ENCODE peak calls at places on chromosomes 5 and 9, in four cellular contexts. M, U, Y and N are unnamed samples.

GRCh38 chr5:132674671-132675506 is 1.1 kb downstream of the IL4 start:
- DNase-seq in Y (peak), U (no peak), M (peak), N (no peak)

GRCh38 chr5:128674837-128675446 is 136.9 kb upstream of the FBN2 start:
- DNase-seq in M (no peak), U (peak), Y (peak), N (peak)

GRCh38 chr9:11356101-11356500 is 743.3 kb upstream of the PTPRD start:
- DNase-seq in M (no peak), Y (no peak), U (no peak), N (no peak)

GRCh38 chr5:65873181-65873580 is 53.2 kb upstream of the ERBIN start:
- DNase-seq in U (no peak), M (no peak), Y (no peak), N (no peak)

GRCh38 chr5:43753069-43753468 is 150.1 kb downstream of the NNT start:
- DNase-seq in M (no peak), U (no peak), Y (no peak), N (no peak)

GRCh38 chr9:94855919-94856318 is 129.4 kb downstream of the AOPEP start:
- DNase-seq in M (no peak), Y (no peak), U (no peak), N (no peak)

GRCh38 chr9:18699749-18700148 is 225.8 kb downstream of the ADAMTSL1 start:
- DNase-seq in M (no peak), U (no peak), Y (no peak), N (no peak)

GRCh38 chr5:120734033-120734432 is 269.9 kb downstream of the PRR16 start:
- DNase-seq in U (no peak), M (no peak), Y (no peak), N (no peak)

GRCh38 chr9:69946800-69947437 is 96.7 kb upstream of the MAMDC2 start:
- DNase-seq in U (no peak), Y (peak), M (no peak), N (no peak)

GRCh38 chr5:180423133-180423532 is 70.0 kb upstream of the GFPT2 start:
- DNase-seq in M (no peak), U (no peak), Y (no peak), N (no peak)

GRCh38 chr5:180423598-180423997 is 70.5 kb upstream of the GFPT2 start:
- DNase-seq in U (no peak), Y (no peak), M (no peak), N (no peak)

GRCh38 chr5:180421672-180422071 is 68.5 kb upstream of the GFPT2 start:
- DNase-seq in M (no peak), Y (no peak), U (no peak), N (no peak)

DNA sequence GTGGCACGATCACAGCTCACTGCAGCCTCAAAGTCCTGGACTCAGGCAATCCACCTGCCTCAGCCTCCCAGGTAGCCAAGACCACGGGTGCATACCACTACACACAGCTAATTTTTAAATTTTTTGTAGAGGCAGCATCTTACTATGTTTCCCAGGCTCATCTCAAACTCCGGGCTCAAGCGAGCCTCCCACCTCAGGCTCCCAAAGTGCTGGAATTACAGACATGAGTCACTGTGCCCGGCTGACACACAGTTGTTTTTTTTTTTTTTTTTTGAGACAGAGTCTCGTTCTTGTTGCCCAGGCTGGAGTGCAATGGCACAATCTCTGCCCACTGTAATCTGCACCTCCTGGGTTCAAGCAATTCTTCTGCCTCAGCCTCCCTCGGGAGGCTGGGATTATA is 70.1 kb upstream of the CNOT6 start:
- DNase-seq in U (no peak), M (no peak), Y (no peak), N (no peak)
- TF ChIP-seq FOXK2 in U (no peak), M (no peak), Y (no peak), N (no peak)

GRCh38 chr9:108934323-108934885 is at the start of gene ABITRAM:
- DNase-seq in Y (peak), U (peak), M (peak), N (peak)
- TF ChIP-seq FOXK2 in Y (no peak), U (no peak), M (no peak), N (no peak)

GRCh38 chr9:77099388-77099787 is 77.9 kb upstream of the VPS13A start:
- DNase-seq in M (no peak), U (no peak), Y (no peak), N (peak)
- TF ChIP-seq FOXK2 in M (no peak), U (no peak), Y (no peak), N (no peak)

GRCh38 chr5:189486-189885 is 1.8 kb upstream of the LRRC14B start:
- DNase-seq in M (no peak), U (no peak), Y (no peak), N (no peak)
- TF ChIP-seq FOXK2 in M (no peak), U (no peak), Y (no peak), N (no peak)

GRCh38 chr9:131887680-131888079 is 147.8 kb upstream of the RAPGEF1 start:
- DNase-seq in M (no peak), Y (no peak), U (no peak), N (no peak)

GRCh38 chr9:131888923-131889322 is 149.0 kb upstream of the RAPGEF1 start:
- DNase-seq in Y (no peak), M (no peak), U (no peak), N (no peak)

GRCh38 chr9:131885144-131885609 is 145.3 kb upstream of the RAPGEF1 start:
- DNase-seq in Y (no peak), U (no peak), M (no peak), N (no peak)

GRCh38 chr9:131884222-131884621 is 144.3 kb upstream of the RAPGEF1 start:
- DNase-seq in Y (no peak), M (no peak), U (no peak), N (no peak)

DNA sequence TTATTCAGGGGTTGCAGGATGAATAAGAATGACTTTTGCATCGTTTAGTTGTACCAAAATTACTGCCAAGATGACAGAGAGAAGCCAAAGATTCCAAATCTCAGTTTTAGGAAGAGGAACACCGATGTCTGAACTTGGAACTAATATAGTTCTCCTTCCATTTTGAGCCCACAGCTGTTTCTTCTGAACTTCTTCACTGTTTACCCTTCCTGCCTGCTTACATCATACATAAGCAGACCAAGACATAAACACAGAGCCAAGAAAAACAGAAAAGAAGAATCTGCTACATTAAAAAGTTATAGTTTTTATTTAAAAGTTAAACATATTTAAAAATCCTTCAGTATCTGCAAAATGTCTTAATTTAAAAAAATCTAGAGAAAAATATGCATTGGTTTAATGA is 147.0 kb upstream of the RAPGEF1 start:
- DNase-seq in Y (no peak), U (no peak), M (no peak), N (no peak)
- TF ChIP-seq FOXK2 in Y (no peak), U (no peak), M (no peak), N (no peak)

DNA sequence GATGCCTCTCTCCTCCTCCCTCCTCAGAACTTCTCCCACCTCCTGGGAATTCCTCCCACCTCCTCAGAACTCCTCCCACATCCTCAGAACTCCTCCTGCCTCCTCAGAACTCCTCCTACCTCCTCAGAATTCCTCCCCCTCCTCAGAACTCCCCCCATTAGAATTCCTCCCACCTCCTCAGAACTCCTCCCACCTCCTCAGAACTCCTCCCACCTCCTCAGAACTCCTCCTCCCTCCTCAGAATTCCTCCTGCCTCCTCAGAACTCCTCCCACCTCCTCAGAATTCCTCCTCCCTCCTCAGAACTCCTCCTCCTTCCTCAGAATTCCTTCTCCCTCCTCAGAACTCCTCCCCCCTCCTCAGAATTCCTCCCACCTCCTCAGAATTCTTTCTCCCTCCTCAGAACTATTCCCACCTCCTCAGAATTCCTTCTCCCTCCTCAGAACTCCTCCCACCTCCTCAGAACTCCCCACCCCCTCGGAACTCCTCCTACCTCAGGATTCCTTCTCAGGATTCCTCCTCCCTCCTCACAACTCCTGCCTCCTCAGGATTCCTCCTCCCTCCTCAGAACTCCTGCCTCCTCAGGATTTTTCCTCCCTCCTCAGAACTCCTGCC is 23.9 kb downstream of the SLC46A2 start:
- DNase-seq in U (peak), M (no peak), Y (no peak), N (no peak)
- TF ChIP-seq FOXK2 in U (no peak), M (no peak), Y (no peak), N (no peak)

GRCh38 chr5:154145268-154145667 is 45.3 kb upstream of the GALNT10 start:
- DNase-seq in M (no peak), U (no peak), Y (no peak), N (no peak)

GRCh38 chr5:154141686-154142300 is 48.7 kb upstream of the GALNT10 start:
- DNase-seq in U (no peak), M (no peak), Y (no peak), N (peak)

GRCh38 chr5:154146409-154146808 is 44.1 kb upstream of the GALNT10 start:
- DNase-seq in M (no peak), U (no peak), Y (no peak), N (no peak)

GRCh38 chr5:154140381-154140780 is 50.2 kb upstream of the GALNT10 start:
- DNase-seq in M (no peak), Y (no peak), U (no peak), N (no peak)

GRCh38 chr5:154143121-154143725 is 47.3 kb upstream of the GALNT10 start:
- DNase-seq in M (no peak), Y (no peak), U (no peak), N (no peak)
- TF ChIP-seq FOXK2 in M (no peak), Y (no peak), U (no peak), N (no peak)